ENCODE peak calls at places on chromosome 1, in eight cellular contexts. V is hepatocyte; B is tibial nerve; W is NCI-H2171; A is amniotic stem cell; G is GM20000; P is stimulated activated CD4-positive, alpha-beta T cell treated with anti-CD3 and anti-CD28 coated beads, TNF-alpha, amount 100 ng/mL, for 48 hours; I is hypothalamus. F is an unnamed sample.

GRCh38 chr1:94746635-94747525 is 73.3 kb upstream of the SLC44A3 start:
- DNase-seq in V (no peak), B (peak), W (no peak), A (no peak), G (no peak), P (no peak), I (no peak), F (no peak)

GRCh38 chr1:98940069-98940468 is 64.6 kb downstream of the PLPPR5 start:
- DNase-seq in V (no peak), B (no peak), W (no peak), A (no peak), G (no peak), P (no peak), I (no peak), F (no peak)

GRCh38 chr1:107877749-107878148 is 87.2 kb downstream of the VAV3 start:
- DNase-seq in V (no peak), B (no peak), W (no peak), A (no peak), G (no peak), P (no peak), I (no peak), F (no peak)

GRCh38 chr1:206419250-206419649 is 51.0 kb upstream of the IKBKE start:
- DNase-seq in V (peak), B (no peak), W (no peak), A (no peak), G (no peak), P (no peak), I (no peak), F (no peak)

GRCh38 chr1:196115641-196116040 is 492.6 kb downstream of the KCNT2 start:
- DNase-seq in V (no peak), B (no peak), W (no peak), A (no peak), G (no peak), P (no peak), I (peak), F (no peak)

GRCh38 chr1:115293899-115294298 is 44.1 kb downstream of the NGF start:
- DNase-seq in V (no peak), B (no peak), W (no peak), A (no peak), G (no peak), P (no peak), I (no peak), F (no peak)

GRCh38 chr1:12231276-12231595 is 1.4 kb downstream of the VPS13D start:
- DNase-seq in V (no peak), B (no peak), W (no peak), A (no peak), G (no peak), P (no peak), I (no peak), F (no peak)

GRCh38 chr1:117754061-117754969 is 148.5 kb downstream of the TENT5C start:
- DNase-seq in V (peak), B (no peak), W (peak), A (no peak), G (peak), P (peak), I (peak), F (peak)

GRCh38 chr1:32464191-32464715 is 619 bp upstream of the ZBTB8B start:
- DNase-seq in V (peak), B (no peak), W (no peak), A (no peak), G (no peak), P (no peak), I (no peak), F (peak)

GRCh38 chr1:27668808-27669723 is 2.9 kb downstream of the IFI6 start:
- DNase-seq in V (peak), B (peak), W (peak), A (no peak), G (peak), P (peak), I (peak), F (peak)

F was measured in endothelial cell of umbilical vein.